ENCODE peak calls at places on chromosomes 4 and X, in five cellular contexts. W, P, V, J and N are unnamed samples.
A peak's percentile ranks its signal among the peaks of the same experiment; 100 is the strongest.

GRCh38 chr4:145842224-145842887 is 96.3 kb downstream of the ZNF827 start:
- DNase-seq in W (no peak), P (no peak), V (no peak), J (no peak), N (no peak)

GRCh38 chr4:1078490-1078889 is 34.9 kb downstream of the RNF212 start:
- DNase-seq in W (no peak), P (no peak), V (no peak), J (no peak), N (no peak)

GRCh38 chr4:120636120-120636630 is 286.4 kb downstream of the PRDM5 start:
- DNase-seq in W (no peak), P (no peak), V (no peak), J (no peak), N (no peak)

GRCh38 chr4:176767183-176767582 is 25.5 kb downstream of the VEGFC start:
- DNase-seq in W (no peak), P (no peak), V (no peak), J (no peak), N (no peak)

GRCh38 chr4:127261476-127261875 is 371.3 kb upstream of the INTU start:
- DNase-seq in W (no peak), P (no peak), V (no peak), J (no peak), N (no peak)

GRCh38 chrX:19709117-19709811 is 178.1 kb downstream of the SH3KBP1 start:
- DNase-seq in W (no peak), P (no peak), V (no peak), J (no peak), N (no peak)

GRCh38 chr4:15779336-15779735 is 1.2 kb downstream of the CD38 start:
- DNase-seq in W (peak; percentile 40), P (peak; percentile 67), V (no peak), J (no peak), N (no peak)

GRCh38 chr4:82284475-82284857 is 89.3 kb downstream of the HNRNPD start:
- DNase-seq in W (no peak), P (no peak), V (no peak), J (no peak), N (no peak)

GRCh38 chr4:176475091-176475490 is 155.3 kb downstream of the SPCS3 start:
- DNase-seq in W (no peak), P (no peak), V (no peak), J (no peak), N (no peak)

GRCh38 chr4:113499696-113500095 is 261.8 kb downstream of the CAMK2D start:
- DNase-seq in W (no peak), P (no peak), V (no peak), J (no peak), N (no peak)

GRCh38 chrX:153646620-153647373 is at the start of gene DUSP9:
- DNase-seq in W (peak; percentile 22), P (no peak), V (no peak), J (no peak), N (no peak)

GRCh38 chrX:144612076-144612475 is 635.2 kb upstream of the SPANXN1 start:
- DNase-seq in W (no peak), P (no peak), V (no peak), J (no peak), N (no peak)

GRCh38 chr4:182338731-182339130 is 95.5 kb downstream of the TENM3 start:
- DNase-seq in W (no peak), P (no peak), V (no peak), J (no peak), N (no peak)

GRCh38 chrX:126770179-126770578 is 49.4 kb upstream of the PRR32 start:
- DNase-seq in W (no peak), P (no peak), V (no peak), J (no peak), N (no peak)

GRCh38 chr4:125268065-125268755 is 46.5 kb upstream of the FAT4 start:
- DNase-seq in W (no peak), P (no peak), V (no peak), J (no peak), N (no peak)

GRCh38 chr4:30770049-30770549 is 49.9 kb downstream of the PCDH7 start:
- DNase-seq in W (no peak), P (no peak), V (no peak), J (no peak), N (no peak)

GRCh38 chr4:94177822-94178221 is 29.8 kb upstream of the SMARCAD1 start:
- DNase-seq in W (no peak), P (no peak), V (no peak), J (no peak), N (no peak)

GRCh38 chr4:22522206-22522605 is 6.3 kb upstream of the ADGRA3 start:
- DNase-seq in W (no peak), P (no peak), V (no peak), J (no peak), N (no peak)

GRCh38 chr4:144967161-144967560 is 130.8 kb downstream of the ANAPC10 start:
- DNase-seq in W (no peak), P (no peak), V (no peak), J (no peak), N (no peak)

GRCh38 chr4:118787844-118788380 is 48.0 kb downstream of the SEC24D start:
- DNase-seq in W (no peak), P (no peak), V (no peak), J (no peak), N (no peak)

GRCh38 chrX:20067709-20068315 is 48.9 kb downstream of the MAP7D2 start:
- DNase-seq in W (peak; percentile 73), P (peak; percentile 78), V (no peak), J (peak; percentile 52), N (no peak)

GRCh38 chr4:109998867-109999303 is 86.2 kb downstream of the EGF start:
- DNase-seq in W (no peak), P (no peak), V (peak; percentile 1), J (no peak), N (no peak)

GRCh38 chr4:84089652-84090437 is 409.2 kb downstream of the NKX6-1 start:
- DNase-seq in W (no peak), P (no peak), V (no peak), J (no peak), N (no peak)

GRCh38 chr4:109243871-109244270 is 58.6 kb downstream of the COL25A1 start:
- DNase-seq in W (no peak), P (no peak), V (no peak), J (no peak), N (no peak)

GRCh38 chr4:184358521-184359232 is 115.7 kb downstream of the IRF2 start:
- DNase-seq in W (no peak), P (no peak), V (no peak), J (no peak), N (no peak)

GRCh38 chr4:182925298-182925738 is 8.1 kb upstream of the DCTD start:
- DNase-seq in W (peak; percentile 75), P (peak; percentile 48), V (peak; percentile 16), J (no peak), N (peak; percentile 65)

GRCh38 chr4:183173580-183174526 is 74.8 kb downstream of the WWC2 start:
- DNase-seq in W (peak; percentile 45), P (no peak), V (no peak), J (no peak), N (no peak)

GRCh38 chr4:140697709-140698560 is 58.2 kb downstream of the TBC1D9 start:
- DNase-seq in W (no peak), P (no peak), V (no peak), J (no peak), N (no peak)

DNA sequence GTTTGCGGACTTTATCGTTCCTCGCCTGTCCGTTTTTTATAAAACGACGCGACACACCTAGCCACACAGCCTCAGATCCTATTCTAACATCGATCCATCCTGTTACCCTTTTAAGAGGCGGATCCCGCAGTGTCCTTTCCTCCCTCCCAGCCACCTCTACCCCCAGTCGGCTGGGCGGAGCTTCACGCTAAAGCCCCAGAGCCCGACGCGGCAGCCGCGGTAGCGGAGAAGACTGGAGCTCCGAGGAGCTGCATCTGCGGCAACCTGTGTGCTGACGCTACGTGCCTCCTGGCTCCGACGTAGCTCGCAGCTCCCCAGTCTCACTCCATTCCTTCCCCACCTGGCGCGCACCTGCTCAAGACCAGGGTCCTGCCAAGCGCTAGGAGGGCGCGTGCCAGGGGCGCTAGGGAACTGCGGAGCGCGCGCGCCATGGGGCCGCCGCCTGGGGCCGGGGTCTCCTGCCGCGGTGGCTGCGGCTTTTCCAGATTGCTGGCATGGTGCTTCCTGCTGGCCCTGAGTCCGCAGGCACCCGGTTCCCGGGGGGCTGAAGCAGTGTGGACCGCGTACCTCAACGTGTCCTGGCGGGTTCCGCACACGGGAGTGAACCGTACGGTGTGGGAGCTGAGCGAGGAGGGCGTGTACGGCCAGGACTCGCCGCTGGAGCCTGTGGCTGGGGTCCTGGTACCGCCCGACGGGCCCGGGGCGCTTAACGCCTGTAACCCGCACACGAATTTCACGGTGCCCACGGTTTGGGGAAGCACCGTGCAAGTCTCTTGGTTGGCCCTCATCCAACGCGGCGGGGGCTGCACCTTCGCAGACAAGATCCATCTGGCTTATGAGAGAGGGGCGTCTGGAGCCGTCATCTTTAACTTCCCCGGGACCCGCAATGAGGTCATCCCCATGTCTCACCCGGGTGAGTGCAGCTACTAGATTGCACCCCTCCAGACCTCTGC is at the start of gene RNF128:
- DNase-seq in W (peak; percentile 81), P (peak; percentile 53), V (no peak), J (no peak), N (no peak)
- H3K27ac ChIP-seq in W (peak within 1 kb of the TSS; percentile 88), P (peak within 1 kb of the TSS; percentile 78), V (no peak within 1 kb of the TSS), J (no peak within 1 kb of the TSS), N (no peak within 1 kb of the TSS)

DNA sequence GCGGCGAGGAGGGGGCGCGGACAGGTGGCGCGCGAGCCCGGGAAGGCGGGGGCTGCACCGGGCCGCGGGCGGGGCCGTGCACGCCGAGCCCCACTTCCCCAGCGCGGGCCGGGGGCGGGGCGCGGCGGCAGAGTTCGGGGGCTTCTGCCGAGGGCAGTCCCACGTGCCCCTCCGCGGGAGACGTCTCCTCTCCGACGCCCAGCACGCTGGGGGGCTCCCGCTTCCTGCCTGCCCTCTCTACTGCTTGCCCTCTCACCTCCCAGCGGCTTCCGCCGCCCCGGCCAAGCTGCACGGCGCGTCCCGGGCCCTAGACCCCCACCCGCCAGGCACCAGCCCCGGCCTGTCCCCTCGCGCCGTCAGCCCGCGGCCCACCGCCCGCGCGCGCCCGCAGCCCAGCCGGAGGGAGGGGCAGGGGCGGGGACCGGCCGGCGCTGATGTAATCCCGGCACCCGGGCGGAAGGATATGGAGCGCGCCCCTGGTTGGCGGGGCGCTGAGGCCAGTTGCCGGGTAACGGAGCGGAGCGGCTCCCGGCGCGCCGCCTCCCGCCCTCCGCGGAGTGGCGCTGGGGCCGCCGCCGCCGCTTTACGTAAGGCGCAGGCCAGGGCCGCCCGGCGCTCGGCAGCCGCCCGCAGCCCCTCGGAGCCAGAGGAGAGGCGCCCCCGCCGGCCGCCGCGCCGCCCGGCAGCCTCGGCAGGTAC is at the start of gene KIAA0232:
- DNase-seq in W (peak; percentile 93), P (peak; percentile 91), V (peak; percentile 75), J (peak; percentile 82), N (peak; percentile 78)
- TF ChIP-seq CTCF in W (peak; percentile 33), P (no peak), V (no peak), J (no peak), N (no peak)

GRCh38 chr4:24778427-24779225 is 16.7 kb upstream of the SOD3 start:
- DNase-seq in W (no peak), P (no peak), V (no peak), J (peak; percentile 46), N (no peak)
- H3K27ac ChIP-seq in W (no peak overlapping the region), P (no peak overlapping the region), V (no peak overlapping the region), J (no peak overlapping the region), N (no peak overlapping the region)

DNA sequence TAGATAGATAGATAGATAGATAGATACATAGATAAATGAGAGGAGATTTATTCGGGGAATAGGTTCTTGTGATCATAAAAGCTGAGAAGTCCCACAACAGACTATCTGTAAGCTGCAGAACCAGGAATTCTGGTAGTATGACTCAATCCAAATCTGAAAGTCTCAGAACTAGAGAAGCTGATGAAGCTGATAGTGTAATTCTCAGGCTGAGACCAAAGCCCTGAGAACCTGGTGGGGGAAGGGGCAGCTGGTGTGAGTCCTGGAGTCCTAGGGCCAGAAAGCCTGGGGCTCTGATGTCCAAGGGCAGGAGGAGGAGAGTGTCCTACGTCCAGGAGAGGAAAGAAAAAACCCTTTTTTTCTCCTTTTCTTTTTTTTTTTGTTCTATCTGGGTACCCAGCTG is 8.0 kb upstream of the BANK1 start:
- DNase-seq in W (no peak), P (no peak), V (no peak), J (no peak), N (no peak)
- TF ChIP-seq CTCF in W (no peak), P (no peak), V (no peak), J (no peak), N (no peak)